ENCODE peak calls at places on chromosomes 7 and 10, in seven cellular contexts. One of them, this sample, is unnamed. For H3K27me3, the result is how much of the 10 kb centered on the place peaks cover.

GRCh38 chr10:24723386-24723787 is 300 bp downstream of the ARHGAP21 start:
- DNase-seq in IMR-90: peak
- DNase-seq in aorta: no peak
- DNase-seq in transverse colon: peak
- DNase-seq in lower lobe of right lung: no peak
- DNase-seq in brain microvascular endothelial cell: no peak
- DNase-seq in SJSA1: no peak
- DNase-seq in this sample: peak

GRCh38 chr10:116451956-116452720 is 24.5 kb downstream of the PNLIPRP3 start:
- DNase-seq in IMR-90: no peak
- DNase-seq in transverse colon: no peak
- DNase-seq in aorta: no peak
- DNase-seq in SJSA1: no peak
- DNase-seq in brain microvascular endothelial cell: no peak
- DNase-seq in lower lobe of right lung: no peak
- DNase-seq in this sample: no peak

GRCh38 chr7:66339141-66339540 is 134.0 kb downstream of the TPST1 start:
- DNase-seq in brain microvascular endothelial cell: no peak
- DNase-seq in SJSA1: no peak
- DNase-seq in aorta: no peak
- DNase-seq in transverse colon: no peak
- DNase-seq in IMR-90: no peak
- DNase-seq in lower lobe of right lung: no peak
- DNase-seq in this sample: no peak

GRCh38 chr7:23168111-23168885 is 13.6 kb upstream of the NUP42 start:
- DNase-seq in transverse colon: no peak
- DNase-seq in SJSA1: no peak
- DNase-seq in IMR-90: no peak
- DNase-seq in lower lobe of right lung: no peak
- DNase-seq in aorta: no peak
- DNase-seq in brain microvascular endothelial cell: no peak
- DNase-seq in this sample: no peak

GRCh38 chr7:105849122-105849855 is 27.1 kb downstream of the ATXN7L1 start:
- DNase-seq in aorta: no peak
- DNase-seq in IMR-90: no peak
- DNase-seq in transverse colon: no peak
- DNase-seq in SJSA1: peak
- DNase-seq in brain microvascular endothelial cell: peak
- DNase-seq in lower lobe of right lung: no peak
- DNase-seq in this sample: no peak

GRCh38 chr10:96992721-96993120 is 160.6 kb downstream of the LCOR start:
- DNase-seq in SJSA1: no peak
- DNase-seq in brain microvascular endothelial cell: no peak
- DNase-seq in transverse colon: no peak
- DNase-seq in IMR-90: no peak
- DNase-seq in lower lobe of right lung: no peak
- DNase-seq in aorta: no peak
- DNase-seq in this sample: no peak

GRCh38 chr7:30027065-30027456 is 559 bp upstream of the FKBP14 start:
- DNase-seq in transverse colon: no peak
- DNase-seq in brain microvascular endothelial cell: peak
- DNase-seq in SJSA1: no peak
- DNase-seq in aorta: no peak
- DNase-seq in lower lobe of right lung: no peak
- DNase-seq in IMR-90: peak
- DNase-seq in this sample: no peak

GRCh38 chr7:127391591-127392181 is 822 bp downstream of the ZNF800 start:
- DNase-seq in lower lobe of right lung: no peak
- DNase-seq in IMR-90: peak
- DNase-seq in aorta: no peak
- DNase-seq in SJSA1: peak
- DNase-seq in brain microvascular endothelial cell: peak
- DNase-seq in transverse colon: peak
- DNase-seq in this sample: no peak

GRCh38 chr7:150879345-150879744 is 27.0 kb downstream of the AOC1 start:
- DNase-seq in brain microvascular endothelial cell: peak
- DNase-seq in SJSA1: no peak
- DNase-seq in aorta: no peak
- DNase-seq in IMR-90: no peak
- DNase-seq in transverse colon: no peak
- DNase-seq in lower lobe of right lung: no peak
- DNase-seq in this sample: no peak

GRCh38 chr10:96642973-96643372 is 56.2 kb upstream of the TM9SF3 start:
- DNase-seq in IMR-90: peak
- DNase-seq in transverse colon: peak
- DNase-seq in aorta: peak
- DNase-seq in brain microvascular endothelial cell: peak
- DNase-seq in SJSA1: peak
- DNase-seq in lower lobe of right lung: peak
- DNase-seq in this sample: peak

GRCh38 chr7:36280840-36281812 is 108.5 kb upstream of the ANLN start:
- DNase-seq in brain microvascular endothelial cell: peak
- DNase-seq in aorta: peak
- DNase-seq in lower lobe of right lung: peak
- DNase-seq in transverse colon: peak
- DNase-seq in IMR-90: peak
- DNase-seq in SJSA1: peak
- DNase-seq in this sample: peak

GRCh38 chr7:32218741-32219283 is 148.6 kb upstream of the PDE1C start:
- DNase-seq in transverse colon: no peak
- DNase-seq in brain microvascular endothelial cell: no peak
- DNase-seq in IMR-90: no peak
- DNase-seq in SJSA1: no peak
- DNase-seq in lower lobe of right lung: no peak
- DNase-seq in aorta: no peak
- DNase-seq in this sample: no peak

GRCh38 chr7:5419523-5420107 is 4.0 kb downstream of the TNRC18 start:
- DNase-seq in lower lobe of right lung: no peak
- DNase-seq in transverse colon: no peak
- DNase-seq in aorta: peak
- DNase-seq in IMR-90: no peak
- DNase-seq in brain microvascular endothelial cell: no peak
- DNase-seq in SJSA1: no peak
- DNase-seq in this sample: no peak

GRCh38 chr7:113891828-113892227 is 27.0 kb downstream of the PPP1R3A start:
- DNase-seq in lower lobe of right lung: no peak
- DNase-seq in aorta: no peak
- DNase-seq in brain microvascular endothelial cell: peak
- DNase-seq in transverse colon: no peak
- DNase-seq in SJSA1: peak
- DNase-seq in IMR-90: peak
- DNase-seq in this sample: no peak

GRCh38 chr7:2668401-2668800 is 19.6 kb upstream of the AMZ1 start:
- DNase-seq in lower lobe of right lung: no peak
- DNase-seq in IMR-90: peak
- DNase-seq in transverse colon: no peak
- DNase-seq in aorta: no peak
- DNase-seq in SJSA1: no peak
- DNase-seq in brain microvascular endothelial cell: no peak
- DNase-seq in this sample: no peak

GRCh38 chr7:49398730-49399129 is 374.7 kb upstream of the VWC2 start:
- DNase-seq in transverse colon: no peak
- DNase-seq in brain microvascular endothelial cell: no peak
- DNase-seq in aorta: no peak
- DNase-seq in lower lobe of right lung: no peak
- DNase-seq in SJSA1: no peak
- DNase-seq in IMR-90: no peak
- DNase-seq in this sample: no peak

GRCh38 chr7:43560742-43561330 is 22.1 kb upstream of the STK17A start:
- DNase-seq in IMR-90: no peak
- DNase-seq in aorta: no peak
- DNase-seq in brain microvascular endothelial cell: no peak
- DNase-seq in transverse colon: no peak
- DNase-seq in SJSA1: no peak
- DNase-seq in lower lobe of right lung: no peak
- DNase-seq in this sample: no peak
- H3K27me3 ChIP-seq in IMR-90: under half
- H3K27me3 ChIP-seq in aorta: under half
- H3K27me3 ChIP-seq in brain microvascular endothelial cell: under half
- H3K27me3 ChIP-seq in transverse colon: under half
- H3K27me3 ChIP-seq in SJSA1: under half
- H3K27me3 ChIP-seq in lower lobe of right lung: under half
- H3K27me3 ChIP-seq in this sample: under half

DNA sequence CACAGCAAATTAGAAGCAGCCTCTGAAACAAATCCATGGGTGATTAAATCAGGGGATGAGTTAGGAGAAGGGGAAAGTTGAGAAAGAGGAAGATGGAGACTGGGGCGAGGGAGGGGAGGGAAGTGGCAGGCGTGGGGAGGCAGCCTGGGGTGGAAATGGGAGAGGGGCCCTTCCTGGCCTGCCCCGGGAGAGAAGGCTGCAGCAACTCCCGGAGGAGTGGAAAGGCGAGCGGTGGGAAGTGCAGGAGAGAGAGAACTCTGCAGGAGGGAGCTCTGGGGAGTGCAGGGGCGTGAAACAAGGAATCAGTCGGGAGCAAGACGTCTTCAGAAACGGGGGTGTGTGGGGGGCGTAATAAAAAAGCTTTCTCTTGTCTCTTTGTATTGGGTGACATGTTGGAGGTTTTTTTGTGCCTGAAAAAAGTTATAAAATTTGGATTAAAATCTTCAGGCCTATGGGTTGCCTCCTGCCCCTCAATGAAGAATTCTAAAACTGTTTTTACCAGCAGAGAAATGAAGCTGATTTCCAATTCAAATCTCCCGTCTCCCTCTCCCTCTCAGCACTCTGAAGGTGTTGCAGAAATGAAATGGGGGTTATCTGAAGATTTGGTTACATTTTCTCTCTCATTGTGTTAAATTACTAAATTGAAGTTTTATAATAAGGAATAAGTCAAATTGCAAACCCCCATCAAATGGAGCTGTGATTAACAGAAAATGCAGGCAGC is 4.7 kb upstream of the UNCX start:
- DNase-seq in transverse colon: no peak
- DNase-seq in aorta: no peak
- DNase-seq in IMR-90: no peak
- DNase-seq in lower lobe of right lung: no peak
- DNase-seq in brain microvascular endothelial cell: no peak
- DNase-seq in SJSA1: no peak
- DNase-seq in this sample: no peak
- H3K27me3 ChIP-seq in transverse colon: half or more
- H3K27me3 ChIP-seq in aorta: under half
- H3K27me3 ChIP-seq in IMR-90: half or more
- H3K27me3 ChIP-seq in lower lobe of right lung: half or more
- H3K27me3 ChIP-seq in brain microvascular endothelial cell: half or more
- H3K27me3 ChIP-seq in SJSA1: half or more
- H3K27me3 ChIP-seq in this sample: half or more

GRCh38 chr7:151905766-151906165 is 28.9 kb upstream of the PRKAG2 start:
- DNase-seq in IMR-90: no peak
- DNase-seq in lower lobe of right lung: no peak
- DNase-seq in brain microvascular endothelial cell: no peak
- DNase-seq in aorta: no peak
- DNase-seq in transverse colon: no peak
- DNase-seq in SJSA1: no peak
- DNase-seq in this sample: no peak
- H3K27me3 ChIP-seq in IMR-90: under half
- H3K27me3 ChIP-seq in lower lobe of right lung: under half
- H3K27me3 ChIP-seq in brain microvascular endothelial cell: under half
- H3K27me3 ChIP-seq in aorta: under half
- H3K27me3 ChIP-seq in transverse colon: under half
- H3K27me3 ChIP-seq in SJSA1: under half
- H3K27me3 ChIP-seq in this sample: under half

GRCh38 chr7:101174322-101174854 is 5.7 kb downstream of the NAT16 start:
- DNase-seq in lower lobe of right lung: no peak
- DNase-seq in aorta: no peak
- DNase-seq in SJSA1: no peak
- DNase-seq in IMR-90: no peak
- DNase-seq in transverse colon: no peak
- DNase-seq in brain microvascular endothelial cell: no peak
- DNase-seq in this sample: no peak

GRCh38 chr7:101173752-101174244 is 6.3 kb downstream of the NAT16 start:
- DNase-seq in IMR-90: no peak
- DNase-seq in brain microvascular endothelial cell: no peak
- DNase-seq in transverse colon: no peak
- DNase-seq in aorta: no peak
- DNase-seq in lower lobe of right lung: no peak
- DNase-seq in SJSA1: peak
- DNase-seq in this sample: no peak

GRCh38 chr7:101171442-101171837 is 6.1 kb upstream of the VGF start:
- DNase-seq in brain microvascular endothelial cell: no peak
- DNase-seq in aorta: no peak
- DNase-seq in IMR-90: no peak
- DNase-seq in SJSA1: no peak
- DNase-seq in lower lobe of right lung: no peak
- DNase-seq in transverse colon: no peak
- DNase-seq in this sample: no peak

GRCh38 chr7:101172005-101172853 is 6.9 kb upstream of the VGF start:
- DNase-seq in aorta: no peak
- DNase-seq in SJSA1: no peak
- DNase-seq in brain microvascular endothelial cell: no peak
- DNase-seq in transverse colon: no peak
- DNase-seq in lower lobe of right lung: no peak
- DNase-seq in IMR-90: no peak
- DNase-seq in this sample: no peak

DNA sequence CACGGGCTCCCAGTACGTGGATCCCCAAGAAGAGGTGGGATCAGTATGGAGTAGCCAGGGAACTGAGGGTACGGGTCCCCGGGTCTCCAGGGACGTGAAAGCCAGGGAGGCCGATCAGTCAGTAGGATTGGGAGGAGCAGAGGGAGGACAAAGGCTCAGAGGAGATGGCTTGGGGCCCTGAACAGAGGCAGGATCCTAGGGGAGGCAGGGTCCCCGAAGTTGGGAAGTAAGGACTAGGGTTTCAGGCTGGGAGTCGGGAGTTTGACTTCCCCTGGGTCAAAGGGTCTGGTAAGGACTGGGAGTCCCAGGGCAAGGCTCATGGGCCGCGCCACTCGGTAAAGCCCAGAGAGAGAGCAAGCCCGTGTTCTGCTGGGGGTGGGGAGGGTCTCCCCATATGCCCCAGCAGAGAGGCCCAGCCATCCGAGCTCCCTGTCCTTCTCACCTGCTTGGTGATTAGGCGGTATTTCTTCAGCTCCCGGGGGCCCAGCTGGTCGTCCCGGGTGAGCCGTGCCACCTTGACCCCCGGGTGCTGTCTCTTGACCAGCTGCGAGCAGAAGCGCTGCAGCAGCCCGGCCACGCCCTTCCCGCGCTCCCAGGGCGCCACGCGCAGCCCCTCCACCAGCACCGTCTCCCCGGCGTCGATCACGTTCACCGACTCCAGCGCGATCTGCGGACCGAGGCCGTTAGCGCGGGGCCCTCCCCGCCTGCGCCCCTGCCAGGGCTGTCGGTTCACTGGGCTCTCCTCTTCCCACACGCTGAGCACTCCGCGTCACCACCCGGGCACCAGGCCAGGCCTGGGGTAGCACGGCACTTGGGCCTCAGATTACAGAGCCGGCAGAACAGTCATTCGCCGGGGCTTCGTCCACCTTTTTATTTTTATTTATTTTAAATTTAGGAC is 7.0 kb downstream of the NAT16 start:
- DNase-seq in brain microvascular endothelial cell: peak
- DNase-seq in SJSA1: peak
- DNase-seq in transverse colon: peak
- DNase-seq in IMR-90: peak
- DNase-seq in lower lobe of right lung: peak
- DNase-seq in aorta: peak
- DNase-seq in this sample: peak
- H3K27me3 ChIP-seq in brain microvascular endothelial cell: half or more
- H3K27me3 ChIP-seq in SJSA1: half or more
- H3K27me3 ChIP-seq in transverse colon: half or more
- H3K27me3 ChIP-seq in IMR-90: half or more
- H3K27me3 ChIP-seq in lower lobe of right lung: half or more
- H3K27me3 ChIP-seq in aorta: under half
- H3K27me3 ChIP-seq in this sample: half or more

GRCh38 chr10:133084491-133084890 is 3.2 kb upstream of the ADGRA1 start:
- DNase-seq in aorta: no peak
- DNase-seq in SJSA1: no peak
- DNase-seq in transverse colon: no peak
- DNase-seq in lower lobe of right lung: no peak
- DNase-seq in IMR-90: no peak
- DNase-seq in brain microvascular endothelial cell: no peak
- DNase-seq in this sample: no peak
- H3K27me3 ChIP-seq in aorta: under half
- H3K27me3 ChIP-seq in SJSA1: half or more
- H3K27me3 ChIP-seq in transverse colon: half or more
- H3K27me3 ChIP-seq in lower lobe of right lung: half or more
- H3K27me3 ChIP-seq in IMR-90: under half
- H3K27me3 ChIP-seq in brain microvascular endothelial cell: under half
- H3K27me3 ChIP-seq in this sample: under half

This sample was measured in psoas muscle.